ENCODE peak calls at places on chromosomes 1 and 21, in eight cellular contexts. One of them, this sample, is unnamed.

GRCh38 chr1:117627562-117628165 is 21.8 kb downstream of the TENT5C start:
- DNase-seq in K562: no peak
- DNase-seq in lower lobe of right lung: peak; percentile 68
- DNase-seq in stomach: peak; percentile 65
- DNase-seq in transverse colon: no peak
- DNase-seq in cardiac muscle cell: no peak
- DNase-seq in heart left ventricle: no peak
- DNase-seq in left ventricle myocardium inferior: no peak
- DNase-seq in this sample: no peak

GRCh38 chr1:9822897-9823692 is 670 bp downstream of the CLSTN1 start:
- DNase-seq in K562: peak; percentile 40
- DNase-seq in lower lobe of right lung: no peak
- DNase-seq in stomach: no peak
- DNase-seq in transverse colon: peak; percentile 35
- DNase-seq in cardiac muscle cell: peak; percentile 32
- DNase-seq in heart left ventricle: peak; percentile 33
- DNase-seq in left ventricle myocardium inferior: peak; percentile 27
- DNase-seq in this sample: peak; percentile 37

GRCh38 chr1:244970236-244970652 is 105.9 kb upstream of the HNRNPU start:
- DNase-seq in K562: peak; percentile 83
- DNase-seq in lower lobe of right lung: peak; percentile 88
- DNase-seq in stomach: peak; percentile 71
- DNase-seq in transverse colon: no peak
- DNase-seq in cardiac muscle cell: peak; percentile 86
- DNase-seq in heart left ventricle: no peak
- DNase-seq in left ventricle myocardium inferior: peak; percentile 81
- DNase-seq in this sample: peak; percentile 89

GRCh38 chr1:3658231-3658615 is 5.9 kb downstream of the TP73 start:
- DNase-seq in K562: no peak
- DNase-seq in lower lobe of right lung: no peak
- DNase-seq in stomach: no peak
- DNase-seq in transverse colon: no peak
- DNase-seq in cardiac muscle cell: no peak
- DNase-seq in heart left ventricle: no peak
- DNase-seq in left ventricle myocardium inferior: no peak
- DNase-seq in this sample: no peak

GRCh38 chr1:27605796-27606707 is 2.1 kb upstream of the AHDC1 start:
- DNase-seq in K562: peak; percentile 67
- DNase-seq in lower lobe of right lung: no peak
- DNase-seq in stomach: peak; percentile 51
- DNase-seq in transverse colon: peak; percentile 52
- DNase-seq in cardiac muscle cell: peak; percentile 73
- DNase-seq in heart left ventricle: peak; percentile 61
- DNase-seq in left ventricle myocardium inferior: no peak
- DNase-seq in this sample: peak; percentile 76

GRCh38 chr1:15975358-15975804 is 520 bp downstream of the ZBTB17 start:
- DNase-seq in K562: peak; percentile 90
- DNase-seq in lower lobe of right lung: peak; percentile 65
- DNase-seq in stomach: peak; percentile 31
- DNase-seq in transverse colon: peak; percentile 62
- DNase-seq in cardiac muscle cell: peak; percentile 57
- DNase-seq in heart left ventricle: peak; percentile 71
- DNase-seq in left ventricle myocardium inferior: peak; percentile 69
- DNase-seq in this sample: peak; percentile 83

GRCh38 chr1:216705686-216706085 is 17.5 kb downstream of the ESRRG start:
- DNase-seq in K562: no peak
- DNase-seq in lower lobe of right lung: no peak
- DNase-seq in stomach: peak; percentile 69
- DNase-seq in transverse colon: no peak
- DNase-seq in cardiac muscle cell: no peak
- DNase-seq in heart left ventricle: no peak
- DNase-seq in left ventricle myocardium inferior: peak; percentile 20
- DNase-seq in this sample: no peak

GRCh38 chr21:41632748-41633475 is 125.0 kb upstream of the TMPRSS2 start:
- DNase-seq in K562: no peak
- DNase-seq in lower lobe of right lung: no peak
- DNase-seq in stomach: peak; percentile 54
- DNase-seq in transverse colon: no peak
- DNase-seq in cardiac muscle cell: no peak
- DNase-seq in heart left ventricle: no peak
- DNase-seq in left ventricle myocardium inferior: no peak
- DNase-seq in this sample: no peak

GRCh38 chr1:105632342-105633196 is 1423.9 kb upstream of the PRMT6 start:
- DNase-seq in K562: no peak
- DNase-seq in lower lobe of right lung: no peak
- DNase-seq in stomach: no peak
- DNase-seq in transverse colon: peak; percentile 17
- DNase-seq in cardiac muscle cell: no peak
- DNase-seq in heart left ventricle: no peak
- DNase-seq in left ventricle myocardium inferior: no peak
- DNase-seq in this sample: no peak

GRCh38 chr1:206784471-206784903 is 12.2 kb upstream of the IL10 start:
- DNase-seq in K562: no peak
- DNase-seq in lower lobe of right lung: no peak
- DNase-seq in stomach: peak; percentile 41
- DNase-seq in transverse colon: peak; percentile 62
- DNase-seq in cardiac muscle cell: no peak
- DNase-seq in heart left ventricle: no peak
- DNase-seq in left ventricle myocardium inferior: no peak
- DNase-seq in this sample: peak; percentile 96

GRCh38 chr1:231194476-231194842 is 32.6 kb downstream of the TRIM67 start:
- DNase-seq in K562: no peak
- DNase-seq in lower lobe of right lung: no peak
- DNase-seq in stomach: no peak
- DNase-seq in transverse colon: no peak
- DNase-seq in cardiac muscle cell: no peak
- DNase-seq in heart left ventricle: no peak
- DNase-seq in left ventricle myocardium inferior: no peak
- DNase-seq in this sample: no peak

GRCh38 chr1:112702420-112703261 is 4.3 kb downstream of the RHOC start:
- DNase-seq in K562: no peak
- DNase-seq in lower lobe of right lung: no peak
- DNase-seq in stomach: peak; percentile 18
- DNase-seq in transverse colon: no peak
- DNase-seq in cardiac muscle cell: no peak
- DNase-seq in heart left ventricle: no peak
- DNase-seq in left ventricle myocardium inferior: no peak
- DNase-seq in this sample: no peak

GRCh38 chr1:96145486-96145885 is 576.1 kb upstream of the PTBP2 start:
- DNase-seq in K562: no peak
- DNase-seq in lower lobe of right lung: no peak
- DNase-seq in stomach: no peak
- DNase-seq in transverse colon: no peak
- DNase-seq in cardiac muscle cell: no peak
- DNase-seq in heart left ventricle: no peak
- DNase-seq in left ventricle myocardium inferior: no peak
- DNase-seq in this sample: no peak

GRCh38 chr1:96144636-96145035 is 576.9 kb upstream of the PTBP2 start:
- DNase-seq in K562: no peak
- DNase-seq in lower lobe of right lung: no peak
- DNase-seq in stomach: no peak
- DNase-seq in transverse colon: no peak
- DNase-seq in cardiac muscle cell: no peak
- DNase-seq in heart left ventricle: no peak
- DNase-seq in left ventricle myocardium inferior: no peak
- DNase-seq in this sample: no peak
- H3K4me3 ChIP-seq in K562: no peak overlapping the region
- H3K4me3 ChIP-seq in lower lobe of right lung: no peak overlapping the region
- H3K4me3 ChIP-seq in stomach: no peak overlapping the region
- H3K4me3 ChIP-seq in transverse colon: no peak overlapping the region
- H3K4me3 ChIP-seq in cardiac muscle cell: no peak overlapping the region
- H3K4me3 ChIP-seq in heart left ventricle: no peak overlapping the region
- H3K4me3 ChIP-seq in left ventricle myocardium inferior: no peak overlapping the region
- H3K4me3 ChIP-seq in this sample: no peak overlapping the region

GRCh38 chr1:2583871-2584341 is 2.7 kb upstream of the PRXL2B start:
- DNase-seq in K562: no peak
- DNase-seq in lower lobe of right lung: peak; percentile 75
- DNase-seq in stomach: no peak
- DNase-seq in transverse colon: peak; percentile 37
- DNase-seq in cardiac muscle cell: peak; percentile 24
- DNase-seq in heart left ventricle: no peak
- DNase-seq in left ventricle myocardium inferior: no peak
- DNase-seq in this sample: no peak

GRCh38 chr1:2587071-2587859 is 688 bp downstream of the PRXL2B start:
- DNase-seq in K562: peak; percentile 45
- DNase-seq in lower lobe of right lung: no peak
- DNase-seq in stomach: no peak
- DNase-seq in transverse colon: peak; percentile 58
- DNase-seq in cardiac muscle cell: peak; percentile 38
- DNase-seq in heart left ventricle: peak; percentile 54
- DNase-seq in left ventricle myocardium inferior: no peak
- DNase-seq in this sample: peak; percentile 33

GRCh38 chr1:2584822-2585317 is 1.7 kb upstream of the PRXL2B start:
- DNase-seq in K562: no peak
- DNase-seq in lower lobe of right lung: no peak
- DNase-seq in stomach: no peak
- DNase-seq in transverse colon: no peak
- DNase-seq in cardiac muscle cell: no peak
- DNase-seq in heart left ventricle: no peak
- DNase-seq in left ventricle myocardium inferior: no peak
- DNase-seq in this sample: peak; percentile 26

GRCh38 chr1:2586154-2587070 is at the start of gene PRXL2B:
- DNase-seq in K562: peak; percentile 100
- DNase-seq in lower lobe of right lung: peak; percentile 100
- DNase-seq in stomach: peak; percentile 99
- DNase-seq in transverse colon: peak; percentile 100
- DNase-seq in cardiac muscle cell: peak; percentile 100
- DNase-seq in heart left ventricle: peak; percentile 100
- DNase-seq in left ventricle myocardium inferior: peak; percentile 100
- DNase-seq in this sample: peak; percentile 99

DNA sequence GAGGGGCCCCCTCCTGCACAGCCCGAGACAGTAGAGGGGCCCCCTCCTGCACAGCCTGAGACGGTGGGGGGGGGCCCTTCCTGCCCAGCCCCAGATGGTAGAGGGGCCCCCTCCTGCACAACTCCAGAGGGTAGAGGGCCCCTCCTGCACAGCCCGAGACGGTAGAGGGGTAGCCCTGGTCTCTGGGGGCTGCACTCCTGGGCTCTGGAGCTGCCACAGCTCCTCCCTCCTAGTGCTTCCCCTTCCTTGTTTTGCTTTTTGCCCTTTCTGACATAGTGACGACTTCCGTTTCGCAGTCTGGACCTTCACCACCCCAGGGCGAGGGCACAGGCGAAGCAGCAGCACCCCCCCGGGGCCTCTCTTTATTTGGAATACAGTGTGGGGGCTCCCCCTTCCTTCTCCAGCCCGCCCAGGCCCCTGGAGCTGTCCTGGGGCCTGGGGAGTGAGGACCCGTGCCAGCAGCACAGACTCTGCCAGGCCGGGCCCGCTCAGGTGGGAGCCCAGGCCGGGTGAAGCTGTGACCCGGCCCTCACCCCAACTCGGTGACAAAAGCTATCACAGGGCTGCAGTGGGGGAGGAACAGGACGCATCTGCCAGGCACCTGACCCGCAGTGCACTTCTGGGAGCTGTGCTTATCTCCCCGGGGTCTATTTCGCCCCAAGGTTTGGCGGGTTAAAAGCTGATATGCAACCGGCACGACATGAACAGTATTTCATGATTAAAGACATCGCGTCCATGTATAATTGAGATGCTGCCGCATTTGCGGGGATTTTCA is 1.1 kb upstream of the PRXL2B start:
- DNase-seq in K562: peak; percentile 91
- DNase-seq in lower lobe of right lung: peak; percentile 84
- DNase-seq in stomach: peak; percentile 69
- DNase-seq in transverse colon: peak; percentile 86
- DNase-seq in cardiac muscle cell: peak; percentile 54
- DNase-seq in heart left ventricle: peak; percentile 80
- DNase-seq in left ventricle myocardium inferior: peak; percentile 68
- DNase-seq in this sample: peak; percentile 83
- TF ChIP-seq CTCF in K562: no peak
- TF ChIP-seq CTCF in lower lobe of right lung: no peak
- TF ChIP-seq CTCF in stomach: no peak
- TF ChIP-seq CTCF in transverse colon: no peak
- TF ChIP-seq CTCF in cardiac muscle cell: no peak
- TF ChIP-seq CTCF in heart left ventricle: no peak
- TF ChIP-seq CTCF in left ventricle myocardium inferior: no peak
- TF ChIP-seq CTCF in this sample: no peak

DNA sequence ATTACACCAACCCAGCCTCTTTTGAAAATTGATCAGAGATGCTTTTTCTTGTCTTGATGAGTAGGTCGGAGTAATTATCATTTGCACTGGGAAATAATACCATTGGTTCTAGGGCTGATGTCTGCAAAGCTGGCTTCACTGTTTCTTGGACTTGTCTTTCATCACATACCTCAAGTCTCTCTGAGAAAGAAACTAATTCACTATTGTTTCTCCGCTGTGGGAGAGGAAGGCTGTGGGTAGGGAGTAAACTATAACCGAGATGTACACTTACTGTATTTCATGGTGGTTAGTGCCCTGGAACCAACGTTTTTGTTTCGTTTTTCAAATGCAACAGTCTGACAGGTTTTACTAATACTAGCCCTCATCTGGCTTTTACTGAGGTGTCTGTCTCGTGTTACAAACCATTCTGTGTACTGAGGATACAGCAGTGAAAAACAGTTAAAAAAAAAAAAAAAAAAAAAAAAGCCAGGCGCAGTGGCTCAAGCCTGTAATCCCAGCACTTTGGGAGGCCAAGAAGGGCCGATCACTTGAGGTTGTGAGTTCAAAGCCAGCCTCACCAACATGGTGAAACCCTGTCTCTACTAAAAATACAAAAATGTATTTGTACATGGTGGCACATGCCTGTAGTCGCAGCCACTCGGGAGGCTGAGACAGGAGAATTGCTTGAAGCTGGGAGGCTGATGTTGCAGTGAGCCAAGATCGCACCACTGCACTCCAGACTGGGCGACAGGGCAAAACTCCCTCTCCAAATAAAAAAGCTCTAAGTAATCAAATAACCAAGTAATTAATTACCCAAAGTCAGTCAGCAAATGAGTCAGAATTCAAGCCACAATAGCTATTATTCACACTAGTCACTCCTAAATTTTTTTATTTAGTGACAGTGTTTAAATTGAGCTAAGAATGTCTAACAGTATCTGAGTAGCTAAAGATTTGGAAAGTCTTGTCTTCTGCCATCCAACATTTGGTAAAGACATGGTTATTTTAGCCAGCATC is 23.3 kb downstream of the TOMM20 start:
- DNase-seq in K562: no peak
- DNase-seq in lower lobe of right lung: no peak
- DNase-seq in stomach: no peak
- DNase-seq in transverse colon: no peak
- DNase-seq in cardiac muscle cell: peak; percentile 51
- DNase-seq in heart left ventricle: no peak
- DNase-seq in left ventricle myocardium inferior: no peak
- DNase-seq in this sample: peak; percentile 92
- H3K4me3 ChIP-seq in K562: no peak overlapping the region
- H3K4me3 ChIP-seq in lower lobe of right lung: no peak overlapping the region
- H3K4me3 ChIP-seq in stomach: peak overlapping the region; percentile 40
- H3K4me3 ChIP-seq in transverse colon: no peak overlapping the region
- H3K4me3 ChIP-seq in cardiac muscle cell: no peak overlapping the region
- H3K4me3 ChIP-seq in heart left ventricle: no peak overlapping the region
- H3K4me3 ChIP-seq in left ventricle myocardium inferior: no peak overlapping the region
- H3K4me3 ChIP-seq in this sample: peak overlapping the region; percentile 58

DNA sequence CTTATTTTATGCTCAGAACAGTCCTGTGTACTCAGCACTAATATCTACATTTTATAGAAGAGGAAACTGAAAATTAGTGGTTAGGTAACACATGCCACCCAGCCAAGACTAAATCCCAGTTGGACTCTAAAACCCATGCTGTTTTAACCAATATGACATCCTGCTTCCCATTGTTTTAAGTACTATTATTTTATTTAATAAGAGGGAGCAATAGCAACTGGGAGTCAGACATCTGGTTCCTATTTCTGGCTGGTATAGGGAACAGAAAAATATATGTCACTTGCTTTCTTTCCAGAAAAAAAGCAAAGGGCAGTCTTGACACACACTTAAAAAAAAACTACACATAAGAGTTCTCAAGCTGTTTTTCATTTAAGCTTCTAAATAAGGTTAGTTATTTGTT is 11.9 kb downstream of the KLHL12 start:
- DNase-seq in K562: no peak
- DNase-seq in lower lobe of right lung: no peak
- DNase-seq in stomach: no peak
- DNase-seq in transverse colon: no peak
- DNase-seq in cardiac muscle cell: no peak
- DNase-seq in heart left ventricle: no peak
- DNase-seq in left ventricle myocardium inferior: no peak
- DNase-seq in this sample: no peak
- TF ChIP-seq CTCF in K562: no peak
- TF ChIP-seq CTCF in lower lobe of right lung: no peak
- TF ChIP-seq CTCF in stomach: no peak
- TF ChIP-seq CTCF in transverse colon: no peak
- TF ChIP-seq CTCF in cardiac muscle cell: no peak
- TF ChIP-seq CTCF in heart left ventricle: no peak
- TF ChIP-seq CTCF in left ventricle myocardium inferior: no peak
- TF ChIP-seq CTCF in this sample: no peak